ENCODE peak calls at places on chromosomes 13 and 19, in ten cellular contexts. A, D, P, C, Y, N, K, S, Q and I are unnamed samples.

GRCh38 chr13:40897058-40897457 is 107.6 kb downstream of the SLC25A15 start:
- DNase-seq in A (no peak), D (no peak), P (no peak), C (no peak), Y (no peak), N (no peak), K (no peak), S (no peak), Q (no peak), I (no peak)

GRCh38 chr13:99972190-99972731 is 694 bp upstream of the ZIC5 start:
- DNase-seq in A (no peak), D (no peak), P (no peak), C (no peak), Y (no peak), N (no peak), K (no peak), S (no peak), Q (no peak), I (no peak)

GRCh38 chr19:1861599-1862031 is 1.8 kb downstream of the KLF16 start:
- DNase-seq in A (no peak), D (peak), P (peak), C (no peak), Y (no peak), N (no peak), K (peak), S (no peak), Q (no peak), I (no peak)

GRCh38 chr13:40682449-40683240 is 16.2 kb upstream of the FOXO1 start:
- DNase-seq in A (no peak), D (peak), P (no peak), C (no peak), Y (no peak), N (peak), K (peak), S (no peak), Q (no peak), I (no peak)

GRCh38 chr19:41616785-41617621 is 9.9 kb downstream of the CEACAM4 start:
- DNase-seq in A (no peak), D (peak), P (no peak), C (no peak), Y (peak), N (peak), K (peak), S (no peak), Q (no peak), I (no peak)

GRCh38 chr13:79780240-79780639 is 299.3 kb downstream of the NDFIP2 start:
- DNase-seq in A (no peak), D (no peak), P (no peak), C (no peak), Y (no peak), N (peak), K (peak), S (no peak), Q (no peak), I (no peak)

GRCh38 chr19:900302-901111 is 7.2 kb downstream of the RNU6-9 start:
- DNase-seq in A (no peak), D (peak), P (no peak), C (no peak), Y (no peak), N (no peak), K (no peak), S (no peak), Q (no peak), I (no peak)

GRCh38 chr19:48290341-48290922 is 20.6 kb downstream of the ZNF114 start:
- DNase-seq in A (peak), D (no peak), P (no peak), C (no peak), Y (no peak), N (peak), K (peak), S (no peak), Q (no peak), I (no peak)

GRCh38 chr13:105406551-105406950 is 1128.9 kb downstream of the EFNB2 start:
- DNase-seq in A (no peak), D (no peak), P (no peak), C (no peak), Y (no peak), N (no peak), K (no peak), S (no peak), Q (no peak), I (no peak)

GRCh38 chr13:50125306-50125555 is 110.0 kb downstream of the KCNRG start:
- DNase-seq in A (no peak), D (no peak), P (no peak), C (no peak), Y (no peak), N (no peak), K (no peak), S (no peak), Q (no peak), I (no peak)

GRCh38 chr13:81551036-81551435 is 1210.1 kb upstream of the SPRY2 start:
- DNase-seq in A (no peak), D (no peak), P (no peak), C (no peak), Y (no peak), N (no peak), K (no peak), S (no peak), Q (no peak), I (no peak)

GRCh38 chr13:73667756-73668155 is 466.4 kb downstream of the KLF12 start:
- DNase-seq in A (no peak), D (no peak), P (peak), C (peak), Y (no peak), N (no peak), K (no peak), S (no peak), Q (no peak), I (no peak)

GRCh38 chr19:32619051-32619685 is 38.2 kb downstream of the PDCD5 start:
- DNase-seq in A (no peak), D (no peak), P (no peak), C (no peak), Y (no peak), N (no peak), K (no peak), S (no peak), Q (no peak), I (no peak)

GRCh38 chr13:64755961-64756360 is 2474.2 kb downstream of the PCDH9 start:
- DNase-seq in A (no peak), D (no peak), P (no peak), C (no peak), Y (no peak), N (no peak), K (peak), S (no peak), Q (no peak), I (no peak)